ENCODE peak calls at places on chromosome 6, in four cellular contexts. O is cardiac fibroblast, R is endodermal cell, B is endothelial cell. Q is an unnamed sample.

GRCh38 chr6:117547688-117548621 is 54.4 kb downstream of the GOPC start:
- DNase-seq in R (peak), O (no peak), B (no peak), Q (peak)

GRCh38 chr6:21612067-21612745 is 18.7 kb downstream of the SOX4 start:
- DNase-seq in R (no peak), B (no peak), O (no peak), Q (no peak)

GRCh38 chr6:77094821-77095220 is 368.5 kb downstream of the HTR1B start:
- DNase-seq in B (no peak), R (no peak), O (no peak), Q (no peak)

GRCh38 chr6:6788394-6789020 is 200.0 kb downstream of the LY86 start:
- DNase-seq in R (peak), O (peak), B (no peak), Q (no peak)

GRCh38 chr6:89148016-89148750 is 2.3 kb downstream of the PM20D2 start:
- DNase-seq in B (no peak), R (no peak), O (peak), Q (no peak)

GRCh38 chr6:168884646-168885086 is 369.0 kb downstream of the THBS2 start:
- DNase-seq in O (peak), B (peak), R (peak), Q (peak)

GRCh38 chr6:161054876-161055275 is 63.3 kb downstream of the MAP3K4 start:
- DNase-seq in R (no peak), O (no peak), B (no peak), Q (no peak)

GRCh38 chr6:10465633-10466499 is 51.0 kb upstream of the TFAP2A start:
- DNase-seq in R (peak), B (peak), O (peak), Q (no peak)

GRCh38 chr6:23547851-23548250 is 578.2 kb upstream of the NRSN1 start:
- DNase-seq in O (no peak), B (peak), R (peak), Q (no peak)

GRCh38 chr6:133991096-133991593 is 38.1 kb downstream of the TBPL1 start:
- DNase-seq in B (no peak), R (no peak), O (peak), Q (no peak)

GRCh38 chr6:122651604-122652003 is 41.4 kb downstream of the PKIB start:
- DNase-seq in R (no peak), O (peak), B (no peak), Q (no peak)

DNA sequence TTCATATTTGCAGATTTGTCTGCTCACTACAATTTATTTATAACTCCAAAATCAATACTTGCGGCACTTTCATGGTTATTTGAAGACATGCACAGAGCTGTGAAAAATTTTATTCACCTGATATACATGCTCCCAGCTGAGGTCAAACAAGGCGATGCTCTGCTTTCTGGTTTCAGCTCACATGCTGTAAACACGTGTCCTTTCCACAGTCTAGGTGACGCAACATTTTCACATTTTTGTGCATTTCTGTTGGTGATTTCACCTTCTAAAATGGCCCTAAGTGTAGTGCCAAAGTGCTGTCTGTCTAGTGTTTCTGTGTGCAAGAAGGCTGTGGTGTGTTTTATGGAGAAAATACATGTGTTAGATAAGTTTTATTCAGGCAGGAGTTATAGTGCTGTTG is 650.5 kb downstream of the RNF144B start:
- DNase-seq in B (no peak), O (no peak), R (no peak), Q (no peak)
- TF ChIP-seq CTCF in B (no peak), O (no peak), R (no peak), Q (no peak)

DNA sequence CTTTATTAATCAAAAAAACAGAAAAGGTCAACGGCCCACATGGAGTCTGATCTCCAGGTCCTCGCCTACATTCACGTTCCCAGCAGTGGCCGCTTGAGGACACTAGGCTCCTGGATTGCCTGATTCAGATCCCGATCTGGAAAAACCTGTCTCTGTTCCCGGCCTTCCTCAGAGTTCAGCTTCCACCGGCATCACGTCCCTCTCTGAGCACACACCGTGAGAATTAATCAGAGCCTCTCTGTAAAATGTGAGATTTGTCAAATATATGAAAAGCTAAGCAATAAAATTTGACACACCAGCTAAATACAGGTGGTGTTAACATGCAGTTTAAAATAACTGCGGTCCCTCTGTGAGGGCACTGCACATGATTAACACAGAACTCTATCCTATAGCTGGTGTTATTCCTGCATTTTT is 122.8 kb upstream of the COL21A1 start:
- DNase-seq in B (peak), R (peak), O (peak), Q (peak)
- TF ChIP-seq CTCF in B (no peak), R (peak), O (peak), Q (peak)

DNA sequence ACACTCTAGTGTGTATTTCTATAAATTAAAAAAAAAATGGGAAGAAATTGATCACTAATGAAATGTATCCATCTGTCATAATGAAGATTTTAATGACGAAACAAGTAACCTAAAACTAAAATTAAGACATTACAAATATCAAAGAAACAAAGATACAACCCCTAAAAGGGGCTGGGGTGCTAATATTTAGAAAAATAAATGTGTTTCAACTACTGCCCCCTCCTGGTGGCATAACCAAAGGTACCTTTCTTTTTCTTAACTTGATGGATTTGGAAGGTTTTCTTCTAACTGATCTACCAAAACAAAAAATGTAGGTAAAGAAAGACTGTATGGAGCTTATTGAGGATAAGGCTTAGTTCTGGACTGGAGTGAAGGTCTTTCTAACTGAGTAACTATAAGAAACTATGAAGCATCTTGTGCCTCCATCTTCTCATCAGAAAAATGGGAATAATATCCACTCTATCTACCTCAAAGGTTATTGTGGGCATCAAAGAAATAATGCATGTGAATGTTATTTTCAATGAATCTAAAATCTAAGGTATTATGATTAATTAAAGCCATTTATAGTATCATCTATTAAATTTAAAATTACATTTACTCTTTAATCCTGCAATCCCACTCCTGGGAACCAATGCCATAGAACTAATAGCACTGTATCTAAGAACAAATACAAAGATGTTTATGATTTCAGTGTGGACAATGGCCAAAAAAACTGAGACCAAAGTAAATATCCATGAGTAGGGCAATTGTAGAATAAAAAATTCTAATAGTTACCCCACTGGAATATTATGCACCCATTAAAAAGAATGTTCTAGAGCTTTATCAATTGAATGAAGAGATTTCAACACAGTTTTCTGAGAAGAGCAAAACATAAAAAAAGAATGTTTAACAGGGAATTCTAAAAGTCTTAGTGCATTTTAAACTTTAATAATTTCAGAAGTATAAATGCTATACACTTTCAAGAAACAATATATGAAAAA is 117.2 kb downstream of the BACH2 start:
- DNase-seq in O (peak), B (no peak), R (peak), Q (no peak)
- TF ChIP-seq CTCF in O (peak), B (peak), R (peak), Q (no peak)

GRCh38 chr6:94651239-94651638 is 926.1 kb upstream of the MANEA start:
- DNase-seq in B (no peak), R (no peak), O (no peak), Q (no peak)
- TF ChIP-seq CTCF in B (no peak), R (no peak), O (no peak), Q (no peak)

Q was measured in tibial nerve.